ENCODE peak calls at places on chromosomes 2 and 18, in ten cellular contexts. L, C, Y, Z, V, A, H, U, T and K are unnamed samples. For H3K4me1, the result is how much of the 10 kb centered on the place peaks cover.

GRCh38 chr2:22800422-22800821 is 584.6 kb upstream of the KLHL29 start:
- DNase-seq in V (no peak), C (no peak), Y (no peak), H (no peak), U (no peak), T (no peak), A (no peak), L (no peak), Z (no peak), K (no peak)

GRCh38 chr2:636151-636621 is 41.0 kb downstream of the TMEM18 start:
- DNase-seq in Z (no peak), A (no peak), L (no peak), H (no peak), Y (no peak), C (no peak), U (no peak), T (no peak), V (no peak), K (no peak)

GRCh38 chr2:46014911-46015654 is 282.1 kb upstream of the EPAS1 start:
- DNase-seq in T (no peak), Y (no peak), C (peak), A (no peak), H (no peak), Z (no peak), U (no peak), L (no peak), V (no peak), K (no peak)

GRCh38 chr2:103174711-103175110 is 412.9 kb downstream of the TMEM182 start:
- DNase-seq in Z (no peak), L (no peak), T (no peak), Y (no peak), A (no peak), C (no peak), V (no peak), U (peak), H (no peak), K (no peak)

GRCh38 chr18:30632058-30632718 is 410.4 kb downstream of the DSC3 start:
- DNase-seq in V (no peak), T (no peak), C (no peak), L (no peak), Z (no peak), U (no peak), A (no peak), H (no peak), Y (no peak), K (no peak)

GRCh38 chr2:232328038-232328435 is 50.5 kb upstream of the ALPP start:
- DNase-seq in H (no peak), T (no peak), L (no peak), A (no peak), U (no peak), Y (no peak), C (no peak), Z (no peak), V (no peak), K (peak)

GRCh38 chr2:180291552-180292421 is 284.7 kb upstream of the CWC22 start:
- DNase-seq in L (no peak), U (peak), H (no peak), T (no peak), V (peak), A (peak), Y (peak), Z (peak), C (no peak), K (no peak)

GRCh38 chr2:26068602-26069298 is 34.9 kb downstream of the RAB10 start:
- DNase-seq in U (peak), L (no peak), V (peak), H (peak), A (peak), C (peak), Y (peak), T (peak), Z (peak), K (no peak)

GRCh38 chr2:133993160-133993559 is 260.7 kb upstream of the MGAT5 start:
- DNase-seq in T (no peak), H (no peak), A (no peak), Y (no peak), L (no peak), V (no peak), Z (no peak), U (no peak), C (no peak), K (no peak)

GRCh38 chr18:15165048-15165447 is 417.1 kb downstream of the ANKRD30B start:
- DNase-seq in T (no peak), L (no peak), U (peak), Z (no peak), H (no peak), V (no peak), Y (no peak), A (no peak), C (no peak), K (no peak)

GRCh38 chr2:149098722-149099121 is 60.2 kb downstream of the LYPD6B start:
- DNase-seq in A (peak), Y (no peak), Z (no peak), V (no peak), T (no peak), U (peak), L (no peak), C (peak), H (no peak), K (no peak)

GRCh38 chr2:199309973-199310372 is 147.8 kb downstream of the SATB2 start:
- DNase-seq in U (no peak), H (no peak), C (no peak), Z (no peak), A (no peak), L (no peak), T (no peak), Y (no peak), V (no peak), K (no peak)

GRCh38 chr2:63056309-63057065 is 5.9 kb downstream of the OTX1 start:
- DNase-seq in Z (no peak), V (no peak), L (no peak), T (no peak), C (no peak), H (no peak), U (no peak), A (no peak), Y (no peak), K (no peak)

GRCh38 chr2:96470636-96471035 is 34.5 kb downstream of the NEURL3 start:
- DNase-seq in Z (peak), U (no peak), L (peak), T (peak), Y (no peak), A (no peak), V (peak), H (peak), C (peak), K (no peak)

GRCh38 chr18:43422483-43422882 is 145.2 kb upstream of the SYT4 start:
- DNase-seq in C (no peak), Y (no peak), H (no peak), T (no peak), Z (no peak), V (no peak), A (no peak), U (no peak), L (no peak), K (no peak)

GRCh38 chr2:29060491-29060890 is 13.8 kb downstream of the PCARE start:
- DNase-seq in C (no peak), Z (no peak), H (no peak), Y (no peak), A (no peak), T (no peak), V (no peak), L (no peak), U (no peak), K (no peak)

GRCh38 chr2:3322311-3322970 is 55.2 kb downstream of the EIPR1 start:
- DNase-seq in A (no peak), Y (no peak), H (no peak), T (no peak), Z (no peak), U (no peak), V (no peak), C (no peak), L (peak), K (no peak)

DNA sequence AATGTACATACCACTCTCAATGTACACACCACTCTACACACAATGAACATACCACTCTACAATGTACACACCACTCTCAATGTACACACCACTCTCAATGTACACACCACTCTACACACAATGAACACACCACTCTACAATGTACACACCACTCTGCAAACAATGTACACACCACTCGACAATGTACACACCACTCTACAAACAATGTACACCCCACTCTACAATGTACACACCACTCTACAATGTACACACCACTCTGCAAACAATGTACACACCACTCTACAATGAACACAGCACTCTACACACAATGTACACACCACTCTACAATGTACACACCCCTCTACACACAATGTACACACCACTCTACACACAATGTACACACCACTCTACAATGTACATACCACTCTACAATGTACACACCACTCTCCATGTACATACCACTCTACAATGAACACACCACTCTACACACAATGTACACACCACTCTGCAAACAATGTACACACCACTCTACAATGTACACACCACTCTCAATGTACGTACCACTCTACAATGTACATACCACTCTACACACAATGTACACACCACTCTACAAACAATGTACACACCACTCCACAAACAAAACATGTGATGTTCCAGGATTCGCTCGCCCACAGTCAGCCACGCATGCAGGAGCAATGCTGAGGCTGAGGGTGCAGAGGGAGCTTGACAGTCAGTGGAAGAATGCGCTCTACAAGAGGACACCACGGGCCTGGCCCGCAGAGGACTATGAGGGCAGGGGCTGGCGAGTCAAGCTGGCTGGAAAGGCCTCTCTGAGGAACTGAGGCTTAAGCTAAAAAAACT is 118.2 kb downstream of the HDAC4 start:
- DNase-seq in T (peak), C (no peak), V (no peak), H (no peak), Y (no peak), U (no peak), L (peak), A (no peak), Z (no peak), K (no peak)
- H3K4me1 ChIP-seq in T (under half), C (under half), V (half or more), H (under half), Y (under half), U (under half), L (under half), A (under half), Z (under half), K (under half)

GRCh38 chr18:63208676-63209075 is 110.9 kb downstream of the BCL2 start:
- DNase-seq in C (no peak), T (no peak), V (no peak), L (no peak), Z (no peak), U (no peak), Y (no peak), A (no peak), H (no peak), K (no peak)
- H3K4me1 ChIP-seq in C (under half), T (under half), V (under half), L (under half), Z (under half), U (under half), Y (under half), A (under half), H (half or more), K (under half)

GRCh38 chr18:77052656-77053309 is 79.8 kb downstream of the MBP start:
- DNase-seq in A (no peak), Z (no peak), C (no peak), V (no peak), L (no peak), U (no peak), T (peak), Y (no peak), H (no peak), K (no peak)
- H3K4me1 ChIP-seq in A (under half), Z (under half), C (under half), V (under half), L (under half), U (under half), T (half or more), Y (under half), H (half or more), K (under half)

GRCh38 chr18:57801379-57802165 is 1.5 kb downstream of the ATP8B1 start:
- DNase-seq in Y (no peak), C (peak), U (peak), H (no peak), T (peak), Z (no peak), L (peak), V (no peak), A (peak), K (no peak)
- H3K4me1 ChIP-seq in Y (under half), C (under half), U (under half), H (under half), T (half or more), Z (under half), L (under half), V (half or more), A (half or more), K (under half)

GRCh38 chr2:98004613-98005012 is 8.9 kb upstream of the TMEM131 start:
- DNase-seq in Z (no peak), L (no peak), C (no peak), Y (no peak), T (no peak), U (no peak), A (no peak), H (no peak), V (no peak), K (no peak)

GRCh38 chr2:98009887-98010760 is 14.4 kb upstream of the TMEM131 start:
- DNase-seq in Y (no peak), A (no peak), T (no peak), H (no peak), Z (no peak), C (no peak), L (no peak), V (no peak), U (no peak), K (no peak)

GRCh38 chr2:98006378-98006777 is 10.6 kb upstream of the TMEM131 start:
- DNase-seq in L (no peak), V (no peak), C (no peak), A (no peak), T (no peak), Z (no peak), U (no peak), H (no peak), Y (no peak), K (no peak)

GRCh38 chr2:98012561-98012979 is 16.8 kb upstream of the TMEM131 start:
- DNase-seq in V (no peak), Y (no peak), A (no peak), T (no peak), Z (no peak), C (no peak), U (no peak), H (no peak), L (no peak), K (no peak)

GRCh38 chr2:98008415-98008814 is 12.7 kb upstream of the TMEM131 start:
- DNase-seq in C (no peak), A (no peak), V (no peak), L (no peak), U (no peak), Y (no peak), H (no peak), T (no peak), Z (no peak), K (no peak)
- H3K4me1 ChIP-seq in C (under half), A (under half), V (under half), L (under half), U (under half), Y (under half), H (under half), T (under half), Z (under half), K (under half)

DNA sequence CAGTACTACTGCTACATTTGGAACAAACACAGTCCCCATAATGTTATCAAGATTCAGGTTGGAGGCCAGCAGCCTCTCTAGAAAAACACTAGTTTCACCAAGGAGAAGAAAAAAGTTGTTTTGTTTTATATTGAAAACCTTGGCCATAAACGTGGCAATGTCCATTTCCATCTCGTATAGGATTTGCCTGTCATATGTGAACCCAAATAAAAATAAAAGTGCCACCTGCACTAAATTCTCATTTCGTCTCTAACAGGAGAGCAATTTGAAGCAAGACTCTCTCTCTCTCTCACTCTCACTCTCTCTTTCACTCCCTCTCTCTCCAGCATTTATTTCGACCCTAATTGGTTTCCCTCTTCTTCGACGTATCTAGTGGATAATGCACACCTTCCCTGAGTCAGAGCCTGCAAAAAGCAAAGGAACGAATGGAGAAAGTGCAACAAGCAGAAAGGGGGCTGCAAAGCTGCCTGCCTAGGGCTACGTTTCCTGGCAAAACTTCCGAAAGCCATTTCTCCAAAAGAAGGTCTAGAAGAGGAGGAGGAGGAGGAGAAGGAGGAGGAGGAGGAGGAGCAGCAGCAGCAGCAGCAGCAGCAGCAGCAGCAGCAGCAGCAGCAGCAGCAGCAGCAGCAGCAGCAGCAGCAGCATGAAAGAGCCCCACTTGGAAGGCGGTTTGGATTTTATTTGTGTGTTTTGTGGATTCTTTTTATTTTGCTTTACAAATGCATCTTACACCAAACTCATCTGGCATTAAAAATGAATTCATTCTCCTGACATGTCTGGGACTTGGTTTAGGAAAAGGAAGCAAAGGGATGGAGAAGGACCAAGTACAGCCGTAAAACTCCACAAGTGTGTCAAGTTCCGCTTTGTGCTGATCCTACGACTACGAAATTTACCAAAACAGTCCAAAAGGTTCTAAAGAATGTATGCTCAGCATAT is 2.1 kb downstream of the TCF4 start:
- DNase-seq in C (peak), V (no peak), Y (no peak), Z (peak), U (no peak), A (no peak), T (no peak), L (no peak), H (no peak), K (no peak)
- H3K4me1 ChIP-seq in C (under half), V (under half), Y (under half), Z (under half), U (under half), A (under half), T (under half), L (under half), H (under half), K (under half)

DNA sequence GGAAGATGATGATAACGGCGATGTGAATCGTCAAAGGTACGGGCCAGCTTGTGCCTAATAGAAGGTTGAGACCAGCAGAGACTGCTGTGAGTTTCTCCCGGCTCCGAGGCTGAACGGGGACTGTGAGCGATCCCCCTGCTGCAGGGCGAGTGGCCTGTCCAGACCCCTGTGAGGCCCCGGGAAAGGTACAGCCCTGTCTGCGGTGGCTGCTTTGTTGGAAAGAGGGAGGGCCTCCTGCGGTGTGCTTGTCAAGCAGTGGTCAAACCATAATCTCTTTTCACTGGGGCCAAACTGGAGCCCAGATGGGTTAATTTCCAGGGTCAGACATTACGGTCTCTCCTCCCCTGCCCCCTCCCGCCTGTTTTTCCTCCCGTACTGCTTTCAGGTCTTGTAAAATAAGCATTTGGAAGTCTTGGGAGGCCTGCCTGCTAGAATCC is 3.0 kb downstream of the FZD7 start:
- DNase-seq in L (no peak), U (no peak), V (no peak), A (no peak), H (no peak), C (no peak), Y (no peak), T (no peak), Z (peak), K (no peak)
- H3K4me1 ChIP-seq in L (under half), U (under half), V (half or more), A (under half), H (under half), C (under half), Y (under half), T (half or more), Z (under half), K (half or more)